ENCODE peak calls at places on chromosomes 11 and 22, in four cellular contexts. U is non-pigmented ciliary epithelial cell; S is stimulated activated CD4-positive, alpha-beta T cell treated with anti-CD3 and anti-CD28 coated beads, Interleukin-12 subunit alpha, Interleukin-12 subunit beta, amount 100 ng/mL, for 48 hours; B is T-helper 2 cell. L is an unnamed sample.

GRCh38 chr11:121895919-121896318 is 220.1 kb downstream of the BLID start:
- DNase-seq in S (no peak), B (no peak), U (no peak), L (no peak)

GRCh38 chr11:36142439-36142838 is 146.8 kb downstream of the COMMD9 start:
- DNase-seq in U (no peak), S (no peak), B (no peak), L (no peak)

GRCh38 chr11:30346068-30346688 is 23.3 kb downstream of the ARL14EP start:
- DNase-seq in U (no peak), S (no peak), B (no peak), L (peak)

GRCh38 chr11:103923473-103923931 is 112.9 kb upstream of the DDI1 start:
- DNase-seq in B (no peak), S (no peak), U (no peak), L (no peak)

GRCh38 chr11:76010051-76010450 is 195.0 kb downstream of the UVRAG start:
- DNase-seq in U (no peak), S (no peak), B (no peak), L (no peak)

GRCh38 chr11:117876341-117877119 is at the start of gene FXYD6:
- DNase-seq in U (no peak), S (no peak), B (no peak), L (no peak)

GRCh38 chr22:41799486-41800347 is 762 bp upstream of the CCDC134 start:
- DNase-seq in B (no peak), S (no peak), U (no peak), L (peak)

GRCh38 chr11:77126861-77127673 is 979 bp upstream of the MYO7A start:
- DNase-seq in U (no peak), B (peak), S (peak), L (no peak)

GRCh38 chr22:28052818-28053217 is 133.8 kb upstream of the PITPNB start:
- DNase-seq in S (no peak), B (no peak), U (no peak), L (no peak)

GRCh38 chr11:47415091-47415854 is 6.9 kb downstream of the SLC39A13 start:
- DNase-seq in B (no peak), U (no peak), S (no peak), L (no peak)

GRCh38 chr11:134200688-134201087 is 23.1 kb downstream of the NCAPD3 start:
- DNase-seq in B (no peak), U (no peak), S (no peak), L (no peak)

GRCh38 chr11:129703846-129704245 is 111.8 kb upstream of the TMEM45B start:
- DNase-seq in U (no peak), S (no peak), B (no peak), L (no peak)

GRCh38 chr22:42791721-42792452 is 65.2 kb downstream of the ARFGAP3 start:
- DNase-seq in S (no peak), B (no peak), U (no peak), L (no peak)

GRCh38 chr11:124402326-124402922 is 3.6 kb upstream of the OR8B3 start:
- DNase-seq in S (peak), U (peak), B (no peak), L (peak)

GRCh38 chr11:46271407-46271806 is 6.1 kb upstream of the CREB3L1 start:
- DNase-seq in S (no peak), B (no peak), U (no peak), L (no peak)

GRCh38 chr11:3642071-3642951 is 519 bp upstream of the ART5 start:
- DNase-seq in B (peak), U (peak), S (no peak), L (peak)

GRCh38 chr11:103851166-103851651 is 185.2 kb upstream of the DDI1 start:
- DNase-seq in S (no peak), B (no peak), U (no peak), L (peak)

GRCh38 chr22:30234786-30235470 is 11.6 kb downstream of the LIF start:
- DNase-seq in S (no peak), B (no peak), U (no peak), L (peak)

GRCh38 chr11:77096591-77097019 is 6.0 kb upstream of the OMP start:
- DNase-seq in B (no peak), U (no peak), S (no peak), L (no peak)

GRCh38 chr11:94457118-94458029 is 36.3 kb downstream of the MRE11 start:
- DNase-seq in B (no peak), S (no peak), U (no peak), L (no peak)

GRCh38 chr11:35614949-35615569 is 3.2 kb upstream of the FJX1 start:
- DNase-seq in S (no peak), B (no peak), U (no peak), L (no peak)

GRCh38 chr22:32202539-32203180 is 2.2 kb downstream of the RFPL2 start:
- DNase-seq in U (no peak), S (no peak), B (no peak), L (peak)

GRCh38 chr22:29479417-29480261 is at the start of gene NEFH:
- DNase-seq in S (no peak), B (no peak), U (no peak), L (no peak)

GRCh38 chr11:134987223-134987768 is 575.3 kb upstream of the B3GAT1 start:
- DNase-seq in B (no peak), S (no peak), U (no peak), L (no peak)

L was measured in astrocyte of the cerebellum.